ENCODE peak calls at places on chromosomes 1 and 21, in four cellular contexts. R is HCT116, S is GM23338, E is K562. C is an unnamed sample.

GRCh38 chr1:54274448-54274847 is 74.5 kb downstream of the MRPL37 start:
- DNase-seq in R (no peak), S (no peak), E (no peak), C (no peak)

GRCh38 chr1:160117300-160117699 is 1.7 kb downstream of the ATP1A2 start:
- DNase-seq in R (no peak), S (no peak), E (no peak), C (no peak)

GRCh38 chr21:43290529-43291346 is 121.9 kb downstream of the CRYAA start:
- DNase-seq in R (no peak), S (no peak), E (no peak), C (no peak)

GRCh38 chr1:23543707-23544443 is 12.8 kb upstream of the E2F2 start:
- DNase-seq in R (no peak), S (no peak), E (no peak), C (no peak)

GRCh38 chr1:20893931-20894330 is 106.8 kb upstream of the HP1BP3 start:
- DNase-seq in R (no peak), S (no peak), E (no peak), C (no peak)

GRCh38 chr1:70503358-70503757 is 92.3 kb downstream of the CTH start:
- DNase-seq in R (no peak), S (no peak), E (no peak), C (no peak)

GRCh38 chr21:27953328-27954045 is 986.6 kb upstream of the ADAMTS5 start:
- DNase-seq in R (no peak), S (no peak), E (no peak), C (no peak)

GRCh38 chr1:228280961-228281591 is 73.2 kb downstream of the OBSCN start:
- DNase-seq in R (no peak), S (no peak), E (no peak), C (no peak)

GRCh38 chr1:37656881-37657280 is 22.2 kb upstream of the RSPO1 start:
- DNase-seq in R (no peak), S (no peak), E (no peak), C (no peak)

GRCh38 chr1:32729254-32730046 is 26.9 kb upstream of the SYNC start:
- DNase-seq in R (no peak), S (peak; percentile 13), E (peak; percentile 33), C (no peak)

GRCh38 chr1:1023700-1024099 is 3.8 kb downstream of the AGRN start:
- DNase-seq in R (no peak), S (peak; percentile 33), E (no peak), C (no peak)

GRCh38 chr1:155022136-155022926 is 11.2 kb downstream of the DCST2 start:
- DNase-seq in R (no peak), S (no peak), E (no peak), C (no peak)

GRCh38 chr21:34524671-34525601 is 12.9 kb upstream of the KCNE1 start:
- DNase-seq in R (no peak), S (peak; percentile 81), E (no peak), C (no peak)

GRCh38 chr1:67336157-67336556 is 28.5 kb downstream of the IL12RB2 start:
- DNase-seq in R (no peak), S (no peak), E (no peak), C (no peak)

GRCh38 chr1:93715529-93716126 is 34.0 kb upstream of the BCAR3 start:
- DNase-seq in R (no peak), S (no peak), E (no peak), C (no peak)

GRCh38 chr1:187716160-187716559 is 887.4 kb downstream of the PLA2G4A start:
- DNase-seq in R (no peak), S (no peak), E (no peak), C (no peak)

GRCh38 chr1:94739521-94740061 is 80.6 kb upstream of the SLC44A3 start:
- DNase-seq in R (no peak), S (no peak), E (no peak), C (no peak)

GRCh38 chr1:213858581-213858980 is 129.2 kb upstream of the PROX1 start:
- DNase-seq in R (no peak), S (peak; percentile 3), E (no peak), C (no peak)

GRCh38 chr1:29975036-29975694 is 738.8 kb downstream of the PTPRU start:
- DNase-seq in R (no peak), S (peak; percentile 75), E (peak; percentile 50), C (peak; percentile 67)

GRCh38 chr1:19775831-19776230 is 23.9 kb downstream of the TMCO4 start:
- DNase-seq in R (no peak), S (no peak), E (no peak), C (no peak)
- H3K27ac ChIP-seq in R (no peak overlapping the region), S (no peak overlapping the region), E (no peak overlapping the region), C (no peak overlapping the region)

DNA sequence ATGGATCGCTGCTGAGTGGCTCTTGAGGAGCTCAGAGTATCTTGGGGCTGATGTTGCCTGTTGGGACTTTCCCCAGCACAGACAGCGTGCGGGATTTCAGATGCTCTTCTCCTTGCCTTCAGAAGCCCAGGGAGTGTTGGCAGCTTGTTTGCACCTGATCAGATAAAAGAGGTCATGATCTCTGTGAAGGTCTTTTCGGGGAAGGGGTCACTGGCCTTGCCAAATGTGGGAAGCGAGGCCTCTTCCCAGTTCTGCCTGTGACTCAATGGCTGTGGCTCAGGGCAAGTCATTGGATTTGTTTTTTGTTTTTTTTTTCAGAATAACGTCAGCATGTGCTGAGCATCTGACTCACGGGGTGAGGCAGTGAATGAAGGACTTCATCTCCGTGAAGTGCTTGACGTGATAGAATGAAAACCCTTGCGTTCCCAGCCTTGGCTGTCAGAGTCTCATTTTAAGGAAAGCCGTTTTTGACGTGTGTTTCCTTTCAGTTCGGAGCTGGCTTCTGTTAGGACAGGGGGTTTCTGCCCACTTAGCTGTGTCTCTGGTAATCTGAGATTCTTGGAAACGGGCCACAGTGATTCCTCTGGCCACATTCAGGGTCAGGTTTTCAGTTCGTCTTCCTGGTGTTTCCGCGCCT is 46.7 kb downstream of the GALNT2 start:
- DNase-seq in R (no peak), S (no peak), E (no peak), C (no peak)
- TF ChIP-seq POLR2AphosphoS5 in R (no peak), S (no peak), E (no peak), C (peak; percentile 66)

DNA sequence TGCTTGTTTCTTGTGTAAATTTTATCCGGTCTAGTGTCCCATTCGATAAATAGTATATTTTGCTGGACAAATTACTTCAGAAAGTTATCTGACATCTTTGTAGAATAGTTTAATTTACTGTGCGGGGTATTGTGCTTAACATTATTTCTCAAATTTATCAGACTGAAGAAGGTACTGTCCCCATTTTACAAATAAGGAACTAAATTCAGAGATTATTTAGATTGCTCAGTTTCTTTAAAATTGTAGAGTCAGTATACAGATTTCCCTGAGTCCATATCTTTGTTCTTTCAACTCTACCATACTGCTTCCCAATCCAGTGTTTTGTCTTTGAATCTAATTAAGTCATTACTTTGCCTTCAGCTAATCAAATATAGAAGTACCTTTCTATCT is 6.4 kb downstream of the ATP5PB start:
- DNase-seq in R (no peak), S (no peak), E (no peak), C (no peak)
- H3K27ac ChIP-seq in R (no peak overlapping the region), S (no peak overlapping the region), E (no peak overlapping the region), C (no peak overlapping the region)

GRCh38 chr1:46194641-46195179 is 3.5 kb downstream of the POMGNT1 start:
- DNase-seq in R (no peak), S (no peak), E (no peak), C (no peak)

GRCh38 chr1:46199233-46199749 is 1.1 kb upstream of the POMGNT1 start:
- DNase-seq in R (no peak), S (no peak), E (no peak), C (no peak)

GRCh38 chr1:46197551-46198025 is 646 bp downstream of the POMGNT1 start:
- DNase-seq in R (no peak), S (peak; percentile 44), E (peak; percentile 54), C (no peak)

GRCh38 chr1:46196609-46197008 is 1.6 kb downstream of the POMGNT1 start:
- DNase-seq in R (no peak), S (no peak), E (no peak), C (no peak)

DNA sequence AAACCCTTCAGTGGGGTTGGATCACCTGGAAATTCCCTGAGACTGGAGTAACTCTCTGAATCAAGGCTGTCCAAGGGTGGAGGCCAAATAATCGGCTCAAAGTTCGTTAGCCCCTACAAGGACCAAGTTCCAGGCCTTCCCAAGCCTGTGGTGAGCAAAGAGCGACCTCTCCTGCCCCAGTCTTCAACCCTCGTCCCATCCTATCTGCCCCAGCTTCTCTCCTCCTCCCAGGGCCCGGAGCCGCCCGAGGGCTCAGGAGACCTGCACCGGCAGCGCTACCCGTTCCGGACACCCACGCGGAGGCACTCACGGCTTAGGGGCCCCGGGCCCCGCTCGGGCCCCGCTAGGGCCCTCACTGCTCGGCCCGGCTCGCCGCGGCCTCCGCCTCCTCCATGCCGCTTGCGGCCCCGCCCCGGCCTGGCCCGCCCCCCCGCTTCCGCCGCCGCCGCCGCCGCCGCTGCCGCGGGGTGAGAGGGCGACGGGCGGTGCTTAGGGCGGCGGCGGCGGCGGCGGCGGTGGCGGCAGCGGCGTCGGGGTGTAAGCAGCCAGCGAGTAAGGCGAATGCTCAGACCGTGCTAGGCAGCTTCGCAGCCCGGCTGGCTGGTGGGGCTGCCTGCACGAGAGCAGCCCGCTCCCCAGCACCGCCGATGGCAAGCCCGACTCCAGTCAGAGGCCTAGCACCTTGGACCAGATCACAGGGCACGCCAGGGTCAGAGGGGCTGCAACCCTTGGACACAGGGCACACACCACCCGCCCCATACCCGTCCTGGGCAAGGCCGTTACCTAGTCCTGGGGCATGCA is at the start of gene POMGNT1:
- DNase-seq in R (no peak), S (peak; percentile 78), E (peak; percentile 97), C (no peak)
- TF ChIP-seq POLR2AphosphoS5 in R (peak; percentile 63), S (peak; percentile 65), E (no peak), C (no peak)

GRCh38 chr1:55428236-55428635 is 213.1 kb upstream of the USP24 start:
- DNase-seq in R (no peak), S (no peak), E (no peak), C (no peak)
- H3K27ac ChIP-seq in R (no peak overlapping the region), S (no peak overlapping the region), E (no peak overlapping the region), C (peak overlapping the region; percentile 53)

C was measured in vagina.